ENCODE peak calls at places on chromosomes 11 and 22, in four cellular contexts. J, X, G and H are unnamed samples.

GRCh38 chr11:113675003-113675471 is 31.1 kb downstream of the TMPRSS5 start:
- DNase-seq in X (no peak), G (peak), J (no peak), H (no peak)

GRCh38 chr11:35241531-35241930 is 102.6 kb downstream of the CD44 start:
- DNase-seq in J (no peak), X (no peak), G (no peak), H (no peak)

GRCh38 chr11:83287631-83288030 is 1.5 kb upstream of the CCDC90B start:
- DNase-seq in J (no peak), X (no peak), G (no peak), H (no peak)

GRCh38 chr11:38278457-38279141 is 1680.6 kb upstream of the RAG2 start:
- DNase-seq in J (no peak), G (no peak), X (no peak), H (no peak)

GRCh38 chr11:7690648-7691047 is 15.6 kb downstream of the OVCH2 start:
- DNase-seq in G (no peak), X (no peak), J (no peak), H (no peak)

GRCh38 chr22:23219787-23220484 is 39.6 kb downstream of the BCR start:
- DNase-seq in X (no peak), J (peak), G (peak), H (no peak)

GRCh38 chr11:109851780-109852390 is 241.3 kb upstream of the ZC3H12C start:
- DNase-seq in X (no peak), J (no peak), G (no peak), H (no peak)

GRCh38 chr11:76778874-76779273 is 4.3 kb upstream of the TSKU start:
- DNase-seq in G (no peak), X (no peak), J (no peak), H (no peak)

GRCh38 chr11:126607374-126607773 is 251.9 kb downstream of the ST3GAL4 start:
- DNase-seq in J (no peak), X (no peak), G (peak), H (no peak)

GRCh38 chr22:29393019-29393608 is 4.7 kb upstream of the AP1B1 start:
- DNase-seq in J (no peak), G (peak), X (no peak), H (no peak)

GRCh38 chr22:29830585-29830984 is 7.5 kb downstream of the ASCC2 start:
- DNase-seq in J (no peak), X (no peak), G (no peak), H (no peak)

GRCh38 chr11:1081601-1082311 is 7.1 kb downstream of the MUC2 start:
- DNase-seq in X (no peak), G (no peak), J (peak), H (no peak)

GRCh38 chr11:128911239-128911638 is 20.1 kb downstream of the KCNJ5 start:
- DNase-seq in G (no peak), J (no peak), X (no peak), H (no peak)

GRCh38 chr11:15307600-15307999 is 192.9 kb downstream of the INSC start:
- DNase-seq in X (no peak), J (no peak), G (no peak), H (no peak)

GRCh38 chr11:128860571-128861361 is 6.3 kb downstream of the KCNJ1 start:
- DNase-seq in G (no peak), J (no peak), X (no peak), H (no peak)

GRCh38 chr22:29314537-29315285 is 786 bp downstream of the RASL10A start:
- DNase-seq in X (no peak), J (peak), G (no peak), H (no peak)

GRCh38 chr11:72189448-72190250 is 2.3 kb upstream of the FOLR1 start:
- DNase-seq in J (peak), G (peak), X (no peak), H (no peak)

GRCh38 chr11:16917941-16918340 is 96.3 kb downstream of the PLEKHA7 start:
- DNase-seq in X (no peak), J (no peak), G (no peak), H (no peak)

GRCh38 chr11:134469627-134470026 is 57.6 kb upstream of the B3GAT1 start:
- DNase-seq in X (no peak), G (no peak), J (no peak), H (peak)

GRCh38 chr22:24554316-24555159 is at the start of gene GUCD1:
- DNase-seq in X (peak), G (peak), J (peak), H (peak)

GRCh38 chr22:50657925-50658324 is 14.7 kb upstream of the SHANK3 start:
- DNase-seq in X (no peak), J (no peak), G (no peak), H (no peak)

GRCh38 chr11:96197221-96197620 is 145.8 kb downstream of the MAML2 start:
- DNase-seq in J (no peak), X (no peak), G (no peak), H (no peak)

GRCh38 chr22:41752011-41752975 is 48.2 kb upstream of the CCDC134 start:
- DNase-seq in J (no peak), G (no peak), X (no peak), H (peak)

GRCh38 chr11:19957301-19957985 is 202.8 kb downstream of the DBX1 start:
- DNase-seq in J (no peak), X (no peak), G (no peak), H (no peak)

GRCh38 chr11:64908766-64909165 is 8.2 kb downstream of the ATG2A start:
- DNase-seq in G (no peak), J (no peak), X (no peak), H (no peak)

GRCh38 chr22:19942886-19943664 is 1.5 kb upstream of the TXNRD2 start:
- DNase-seq in X (no peak), G (peak), J (peak), H (no peak)

GRCh38 chr11:33451364-33451763 is 194.2 kb downstream of the HIPK3 start:
- DNase-seq in G (no peak), X (no peak), J (no peak), H (no peak)